ENCODE peak calls at places on chromosomes 7 and 10, in five cellular contexts. One of them, this sample, is unnamed.
A peak's percentile ranks its signal among the peaks of the same experiment; 100 is the strongest.

GRCh38 chr7:25180592-25180923 is 47.7 kb downstream of the NPVF start:
- DNase-seq in H9: no peak
- DNase-seq in IMR-90: no peak
- DNase-seq in mammary epithelial cell: no peak
- DNase-seq in neural progenitor cell: no peak
- DNase-seq in this sample: no peak

GRCh38 chr7:150404172-150404784 is 25.1 kb downstream of the ZNF775 start:
- DNase-seq in H9: no peak
- DNase-seq in IMR-90: no peak
- DNase-seq in mammary epithelial cell: no peak
- DNase-seq in neural progenitor cell: no peak
- DNase-seq in this sample: no peak

GRCh38 chr7:141158562-141158961 is 84.7 kb downstream of the TMEM178B start:
- DNase-seq in H9: peak; percentile 50
- DNase-seq in IMR-90: peak; percentile 94
- DNase-seq in mammary epithelial cell: peak; percentile 69
- DNase-seq in neural progenitor cell: no peak
- DNase-seq in this sample: no peak

GRCh38 chr10:4359003-4359402 is 467.0 kb upstream of the AKR1E2 start:
- DNase-seq in H9: peak; percentile 46
- DNase-seq in IMR-90: no peak
- DNase-seq in mammary epithelial cell: no peak
- DNase-seq in neural progenitor cell: peak; percentile 79
- DNase-seq in this sample: no peak

GRCh38 chr7:64887756-64888508 is 15.1 kb upstream of the ZNF273 start:
- DNase-seq in H9: peak; percentile 62
- DNase-seq in IMR-90: no peak
- DNase-seq in mammary epithelial cell: no peak
- DNase-seq in neural progenitor cell: peak; percentile 46
- DNase-seq in this sample: peak; percentile 42

GRCh38 chr7:66016131-66016461 is 34.1 kb upstream of the GUSB start:
- DNase-seq in H9: no peak
- DNase-seq in IMR-90: peak; percentile 47
- DNase-seq in mammary epithelial cell: peak; percentile 77
- DNase-seq in neural progenitor cell: no peak
- DNase-seq in this sample: no peak

GRCh38 chr7:158247758-158248487 is 339.7 kb downstream of the PTPRN2 start:
- DNase-seq in H9: peak; percentile 3
- DNase-seq in IMR-90: no peak
- DNase-seq in mammary epithelial cell: no peak
- DNase-seq in neural progenitor cell: no peak
- DNase-seq in this sample: no peak

GRCh38 chr7:46152671-46153070 is 231.6 kb upstream of the IGFBP3 start:
- DNase-seq in H9: no peak
- DNase-seq in IMR-90: no peak
- DNase-seq in mammary epithelial cell: no peak
- DNase-seq in neural progenitor cell: no peak
- DNase-seq in this sample: peak; percentile 1

GRCh38 chr10:73182568-73182967 is 14.6 kb downstream of the FAM149B1 start:
- DNase-seq in H9: no peak
- DNase-seq in IMR-90: peak; percentile 64
- DNase-seq in mammary epithelial cell: no peak
- DNase-seq in neural progenitor cell: no peak
- DNase-seq in this sample: no peak

GRCh38 chr10:67788028-67788886 is 49.7 kb downstream of the DNAJC12 start:
- DNase-seq in H9: peak; percentile 92
- DNase-seq in IMR-90: no peak
- DNase-seq in mammary epithelial cell: no peak
- DNase-seq in neural progenitor cell: peak; percentile 78
- DNase-seq in this sample: peak; percentile 84

GRCh38 chr7:13538669-13539068 is 450.8 kb downstream of the ETV1 start:
- DNase-seq in H9: no peak
- DNase-seq in IMR-90: peak; percentile 20
- DNase-seq in mammary epithelial cell: no peak
- DNase-seq in neural progenitor cell: no peak
- DNase-seq in this sample: no peak

GRCh38 chr7:45435846-45436245 is 138.3 kb upstream of the ADCY1 start:
- DNase-seq in H9: no peak
- DNase-seq in IMR-90: peak; percentile 47
- DNase-seq in mammary epithelial cell: peak; percentile 92
- DNase-seq in neural progenitor cell: no peak
- DNase-seq in this sample: no peak

GRCh38 chr7:130878785-130879184 is 144.8 kb upstream of the KLF14 start:
- DNase-seq in H9: no peak
- DNase-seq in IMR-90: peak; percentile 52
- DNase-seq in mammary epithelial cell: no peak
- DNase-seq in neural progenitor cell: no peak
- DNase-seq in this sample: no peak

GRCh38 chr10:24251547-24251946 is 42.6 kb downstream of the KIAA1217 start:
- DNase-seq in H9: no peak
- DNase-seq in IMR-90: no peak
- DNase-seq in mammary epithelial cell: peak; percentile 33
- DNase-seq in neural progenitor cell: peak; percentile 42
- DNase-seq in this sample: no peak

GRCh38 chr7:114790526-114790925 is 131.4 kb upstream of the MDFIC start:
- DNase-seq in H9: no peak
- DNase-seq in IMR-90: no peak
- DNase-seq in mammary epithelial cell: no peak
- DNase-seq in neural progenitor cell: no peak
- DNase-seq in this sample: no peak

GRCh38 chr7:92813390-92814024 is 22.9 kb downstream of the CDK6 start:
- DNase-seq in H9: no peak
- DNase-seq in IMR-90: peak; percentile 57
- DNase-seq in mammary epithelial cell: peak; percentile 31
- DNase-seq in neural progenitor cell: no peak
- DNase-seq in this sample: peak; percentile 85

GRCh38 chr7:15801565-15801964 is 115.1 kb upstream of the MEOX2 start:
- DNase-seq in H9: no peak
- DNase-seq in IMR-90: peak; percentile 49
- DNase-seq in mammary epithelial cell: no peak
- DNase-seq in neural progenitor cell: peak; percentile 42
- DNase-seq in this sample: no peak

GRCh38 chr10:5574642-5575131 is 49.9 kb downstream of the CALML3 start:
- DNase-seq in H9: no peak
- DNase-seq in IMR-90: no peak
- DNase-seq in mammary epithelial cell: no peak
- DNase-seq in neural progenitor cell: no peak
- DNase-seq in this sample: no peak

GRCh38 chr7:116863168-116863670 is 832 bp downstream of the CAPZA2 start:
- DNase-seq in H9: no peak
- DNase-seq in IMR-90: peak; percentile 21
- DNase-seq in mammary epithelial cell: peak; percentile 30
- DNase-seq in neural progenitor cell: peak; percentile 62
- DNase-seq in this sample: peak; percentile 23

GRCh38 chr10:93440591-93441012 is 41.5 kb downstream of the MYOF start:
- DNase-seq in H9: no peak
- DNase-seq in IMR-90: peak; percentile 25
- DNase-seq in mammary epithelial cell: no peak
- DNase-seq in neural progenitor cell: no peak
- DNase-seq in this sample: no peak

GRCh38 chr7:2792856-2793487 is 51.1 kb downstream of the GNA12 start:
- DNase-seq in H9: no peak
- DNase-seq in IMR-90: no peak
- DNase-seq in mammary epithelial cell: no peak
- DNase-seq in neural progenitor cell: no peak
- DNase-seq in this sample: no peak

GRCh38 chr10:76176166-76176550 is 744.7 kb downstream of the LRMDA start:
- DNase-seq in H9: no peak
- DNase-seq in IMR-90: no peak
- DNase-seq in mammary epithelial cell: no peak
- DNase-seq in neural progenitor cell: no peak
- DNase-seq in this sample: no peak

GRCh38 chr10:23439452-23439919 is 611 bp downstream of the OTUD1 start:
- DNase-seq in H9: peak; percentile 33
- DNase-seq in IMR-90: no peak
- DNase-seq in mammary epithelial cell: no peak
- DNase-seq in neural progenitor cell: peak; percentile 63
- DNase-seq in this sample: peak; percentile 34

GRCh38 chr10:88125766-88126165 is 262.3 kb downstream of the PTEN start:
- DNase-seq in H9: no peak
- DNase-seq in IMR-90: no peak
- DNase-seq in mammary epithelial cell: no peak
- DNase-seq in neural progenitor cell: no peak
- DNase-seq in this sample: no peak

GRCh38 chr10:88122145-88122544 is 258.7 kb downstream of the PTEN start:
- DNase-seq in H9: no peak
- DNase-seq in IMR-90: no peak
- DNase-seq in mammary epithelial cell: no peak
- DNase-seq in neural progenitor cell: no peak
- DNase-seq in this sample: no peak

GRCh38 chr10:88120599-88121333 is 257.3 kb downstream of the PTEN start:
- DNase-seq in H9: no peak
- DNase-seq in IMR-90: no peak
- DNase-seq in mammary epithelial cell: no peak
- DNase-seq in neural progenitor cell: no peak
- DNase-seq in this sample: peak; percentile 59

GRCh38 chr10:88120075-88120474 is 256.6 kb downstream of the PTEN start:
- DNase-seq in H9: no peak
- DNase-seq in IMR-90: no peak
- DNase-seq in mammary epithelial cell: no peak
- DNase-seq in neural progenitor cell: no peak
- DNase-seq in this sample: peak; percentile 18

DNA sequence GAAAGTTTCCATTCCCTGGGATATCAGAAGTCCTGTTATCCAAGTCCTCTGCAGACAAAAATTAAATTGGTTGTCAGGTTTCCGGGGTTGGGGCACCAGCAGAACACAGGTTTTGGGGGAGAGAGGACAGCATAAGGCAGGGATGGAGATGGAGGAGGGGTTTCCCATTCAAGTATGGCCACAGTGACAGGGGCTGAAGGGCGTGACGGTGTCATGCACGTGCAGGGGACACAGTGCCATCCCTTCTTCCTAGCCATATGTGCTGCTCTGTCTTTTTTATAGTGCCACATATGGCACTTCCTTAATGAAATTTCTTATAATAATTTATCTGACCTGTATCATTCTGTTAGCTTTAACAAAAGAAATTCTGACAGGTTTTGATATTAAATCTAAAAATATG is 259.1 kb downstream of the PTEN start:
- DNase-seq in H9: no peak
- DNase-seq in IMR-90: no peak
- DNase-seq in mammary epithelial cell: no peak
- DNase-seq in neural progenitor cell: no peak
- DNase-seq in this sample: peak; percentile 72
- H2AFZ ChIP-seq in H9: no peak overlapping the region
- H2AFZ ChIP-seq in IMR-90: no peak overlapping the region
- H2AFZ ChIP-seq in mammary epithelial cell: no peak overlapping the region
- H2AFZ ChIP-seq in neural progenitor cell: no peak overlapping the region
- H2AFZ ChIP-seq in this sample: peak overlapping the region; percentile 82

DNA sequence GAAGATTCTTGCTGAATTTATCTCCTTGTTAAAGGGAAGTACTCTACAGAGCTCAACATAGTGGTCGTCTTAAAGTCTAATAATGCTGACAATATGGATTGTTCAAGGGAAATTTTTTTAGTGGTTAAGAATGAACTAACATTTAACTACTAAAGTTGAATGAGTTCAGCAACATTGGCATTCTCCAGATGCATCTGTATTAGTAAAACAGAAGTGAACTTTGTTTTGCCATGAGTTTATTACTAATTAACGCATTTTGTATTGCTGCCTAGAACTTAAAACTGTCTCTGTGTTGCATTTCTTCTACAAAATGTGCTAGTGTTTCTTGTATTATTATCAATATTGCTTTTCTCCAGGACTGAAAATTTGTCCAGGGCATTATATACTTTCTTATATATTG is 67.5 kb downstream of the C1GALT1 start:
- DNase-seq in H9: no peak
- DNase-seq in IMR-90: no peak
- DNase-seq in mammary epithelial cell: no peak
- DNase-seq in neural progenitor cell: no peak
- DNase-seq in this sample: no peak
- H3K4me2 ChIP-seq in H9: no peak overlapping the region
- H3K4me2 ChIP-seq in IMR-90: no peak overlapping the region
- H3K4me2 ChIP-seq in mammary epithelial cell: no peak overlapping the region
- H3K4me2 ChIP-seq in neural progenitor cell: no peak overlapping the region
- H3K4me2 ChIP-seq in this sample: no peak overlapping the region

DNA sequence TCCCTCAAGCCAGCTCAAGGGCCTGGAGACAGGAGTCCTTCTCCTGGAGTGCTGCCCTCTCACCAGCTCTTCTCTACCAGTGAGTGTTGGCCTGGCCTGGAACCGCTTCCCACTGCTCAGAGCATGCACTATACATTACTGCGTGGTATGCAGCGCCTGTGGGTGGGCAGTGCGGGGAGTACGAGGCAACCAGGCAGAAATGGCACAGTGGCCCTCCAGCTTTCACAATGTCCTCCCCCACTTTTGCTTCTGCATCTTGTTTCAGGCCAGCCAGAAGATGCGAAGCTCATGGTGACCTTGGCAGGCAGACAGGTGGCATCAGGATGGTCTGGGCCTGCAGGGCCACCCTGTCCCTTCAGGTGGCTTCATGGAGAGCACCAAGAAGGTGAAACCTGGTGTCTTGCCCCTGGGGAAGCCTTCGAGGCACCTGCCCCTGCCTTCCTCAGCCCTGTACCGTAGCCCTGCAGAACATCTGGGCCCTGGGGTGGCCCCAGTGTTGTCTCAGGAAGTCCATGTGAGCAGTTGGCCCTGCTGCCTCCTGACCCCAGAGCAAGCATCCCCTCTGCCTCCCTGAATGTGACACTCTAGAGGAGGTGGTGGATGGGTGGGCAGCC is 35.8 kb downstream of the RASGEF1A start:
- DNase-seq in H9: peak; percentile 23
- DNase-seq in IMR-90: no peak
- DNase-seq in mammary epithelial cell: no peak
- DNase-seq in neural progenitor cell: no peak
- DNase-seq in this sample: peak; percentile 61
- H2AFZ ChIP-seq in H9: no peak overlapping the region
- H2AFZ ChIP-seq in IMR-90: no peak overlapping the region
- H2AFZ ChIP-seq in mammary epithelial cell: no peak overlapping the region
- H2AFZ ChIP-seq in neural progenitor cell: no peak overlapping the region
- H2AFZ ChIP-seq in this sample: peak overlapping the region; percentile 3

GRCh38 chr10:123392182-123392930 is 238.2 kb downstream of the BUB3 start:
- DNase-seq in H9: no peak
- DNase-seq in IMR-90: no peak
- DNase-seq in mammary epithelial cell: no peak
- DNase-seq in neural progenitor cell: no peak
- DNase-seq in this sample: peak; percentile 84

GRCh38 chr10:123393170-123393569 is 239.0 kb downstream of the BUB3 start:
- DNase-seq in H9: no peak
- DNase-seq in IMR-90: no peak
- DNase-seq in mammary epithelial cell: no peak
- DNase-seq in neural progenitor cell: no peak
- DNase-seq in this sample: no peak

GRCh38 chr10:123391275-123392028 is 237.2 kb downstream of the BUB3 start:
- DNase-seq in H9: no peak
- DNase-seq in IMR-90: no peak
- DNase-seq in mammary epithelial cell: no peak
- DNase-seq in neural progenitor cell: no peak
- DNase-seq in this sample: no peak

GRCh38 chr10:123395906-123396305 is 241.7 kb downstream of the BUB3 start:
- DNase-seq in H9: no peak
- DNase-seq in IMR-90: no peak
- DNase-seq in mammary epithelial cell: no peak
- DNase-seq in neural progenitor cell: no peak
- DNase-seq in this sample: no peak

DNA sequence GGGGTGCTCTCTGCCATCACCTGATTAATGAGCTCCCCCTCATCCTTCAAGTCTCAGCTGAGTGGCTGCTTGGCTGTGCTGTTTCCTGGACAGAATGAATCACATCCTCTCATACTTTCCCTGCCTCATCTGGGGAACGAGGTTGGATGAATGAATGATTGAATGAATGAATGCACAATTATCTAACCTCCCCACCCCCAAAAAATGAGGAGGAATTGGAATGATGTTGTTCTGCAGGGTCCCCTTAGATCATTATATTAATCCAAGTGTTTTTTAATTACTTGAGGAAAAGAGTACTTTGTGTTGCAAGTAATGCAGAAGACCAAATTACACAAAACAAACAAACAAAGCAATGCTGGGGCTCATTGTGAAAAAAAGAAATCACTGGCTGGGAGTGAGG is 240.2 kb downstream of the BUB3 start:
- DNase-seq in H9: no peak
- DNase-seq in IMR-90: no peak
- DNase-seq in mammary epithelial cell: no peak
- DNase-seq in neural progenitor cell: no peak
- DNase-seq in this sample: no peak
- H3K4me2 ChIP-seq in H9: no peak overlapping the region
- H3K4me2 ChIP-seq in IMR-90: no peak overlapping the region
- H3K4me2 ChIP-seq in mammary epithelial cell: no peak overlapping the region
- H3K4me2 ChIP-seq in neural progenitor cell: no peak overlapping the region
- H3K4me2 ChIP-seq in this sample: no peak overlapping the region